ENCODE peak calls at places on chromosomes 11 and 22, in five cellular contexts. B is HTR-8/SVneo, R is T-cell, N is DMS153, W is neural crest cell. Q is an unnamed sample.

GRCh38 chr11:118241191-118242098 is 10.7 kb downstream of the MPZL3 start:
- DNase-seq in W (no peak), B (peak), N (no peak), R (no peak), Q (no peak)

GRCh38 chr22:50606126-50606525 is 5.5 kb downstream of the MAPK8IP2 start:
- DNase-seq in B (no peak), N (no peak), R (no peak), W (no peak), Q (no peak)

GRCh38 chr11:1936072-1936780 is 10.9 kb upstream of the MRPL23 start:
- DNase-seq in R (no peak), W (no peak), B (no peak), N (no peak), Q (no peak)

GRCh38 chr22:33350391-33350955 is 292.3 kb upstream of the SYN3 start:
- DNase-seq in R (no peak), B (no peak), W (no peak), N (no peak), Q (no peak)

GRCh38 chr11:46290021-46290420 is 12.6 kb downstream of the CREB3L1 start:
- DNase-seq in R (no peak), W (no peak), B (no peak), N (no peak), Q (peak)

GRCh38 chr11:3184732-3185347 is 19.7 kb upstream of the OSBPL5 start:
- DNase-seq in W (no peak), N (no peak), R (no peak), B (no peak), Q (no peak)

GRCh38 chr22:33605686-33606085 is 314.6 kb downstream of the LARGE1 start:
- DNase-seq in W (peak), N (peak), R (no peak), B (no peak), Q (no peak)

GRCh38 chr22:45009881-45010531 is at the start of gene PHF21B:
- DNase-seq in N (peak), W (peak), R (no peak), B (peak), Q (peak)

GRCh38 chr11:72758690-72759389 is 6.6 kb upstream of the ARAP1 start:
- DNase-seq in R (no peak), B (no peak), W (no peak), N (peak), Q (no peak)

GRCh38 chr11:9748361-9748970 is 84.6 kb downstream of the SWAP70 start:
- DNase-seq in W (no peak), N (peak), R (peak), B (peak), Q (peak)

GRCh38 chr22:29856496-29856895 is 18.4 kb upstream of the ASCC2 start:
- DNase-seq in N (no peak), B (no peak), R (no peak), W (no peak), Q (no peak)

GRCh38 chr11:8601376-8602133 is 7.5 kb upstream of the STK33 start:
- DNase-seq in W (no peak), N (no peak), R (no peak), B (no peak), Q (no peak)

GRCh38 chr11:61733120-61733978 is 19.1 kb upstream of the MYRF start:
- DNase-seq in B (peak), W (peak), N (peak), R (peak), Q (peak)

GRCh38 chr11:7892751-7893356 is 38.2 kb downstream of the OR10A6 start:
- DNase-seq in N (peak), B (peak), W (no peak), R (no peak), Q (peak)

GRCh38 chr11:105045897-105046296 is 762 bp upstream of the CARD16 start:
- DNase-seq in W (no peak), R (no peak), N (no peak), B (no peak), Q (no peak)

GRCh38 chr11:92048415-92048814 is 176.2 kb upstream of the FAT3 start:
- DNase-seq in B (peak), R (no peak), W (no peak), N (no peak), Q (no peak)

GRCh38 chr11:66338276-66339162 is 2.3 kb upstream of the RIN1 start:
- DNase-seq in R (no peak), N (no peak), W (no peak), B (no peak), Q (no peak)

GRCh38 chr11:35917676-35918075 is 26.2 kb upstream of the LDLRAD3 start:
- DNase-seq in N (no peak), R (no peak), W (no peak), B (no peak), Q (no peak)

GRCh38 chr22:37624876-37625275 is 14.6 kb upstream of the SH3BP1 start:
- DNase-seq in W (no peak), B (no peak), N (no peak), R (no peak), Q (no peak)

GRCh38 chr11:46249103-46249942 is 28.1 kb upstream of the CREB3L1 start:
- DNase-seq in R (no peak), N (no peak), W (no peak), B (no peak), Q (peak)

GRCh38 chr22:44220727-44221680 is 40.3 kb downstream of the PARVG start:
- DNase-seq in W (no peak), R (no peak), N (no peak), B (no peak), Q (no peak)

GRCh38 chr11:131675489-131675888 is 305.1 kb downstream of the NTM start:
- DNase-seq in R (no peak), N (no peak), B (no peak), W (no peak), Q (peak)

GRCh38 chr11:13216019-13217006 is 61.3 kb upstream of the BMAL1 start:
- DNase-seq in B (peak), N (no peak), W (no peak), R (no peak), Q (peak)

GRCh38 chr22:49774046-49774445 is 53.6 kb downstream of the BRD1 start:
- DNase-seq in R (no peak), N (no peak), B (no peak), W (no peak), Q (no peak)

GRCh38 chr11:128547946-128548654 is 39.3 kb downstream of the ETS1 start:
- DNase-seq in R (no peak), N (no peak), B (no peak), W (no peak), Q (no peak)

GRCh38 chr11:36258730-36259360 is 30.4 kb downstream of the COMMD9 start:
- DNase-seq in N (peak), W (peak), B (peak), R (no peak), Q (peak)

GRCh38 chr11:27213232-27213660 is 149.8 kb downstream of the CCDC34 start:
- DNase-seq in B (no peak), W (no peak), R (no peak), N (no peak), Q (peak)

GRCh38 chr22:37162221-37163095 is 12.7 kb upstream of the IL2RB start:
- DNase-seq in W (no peak), N (no peak), R (peak), B (no peak), Q (no peak)

GRCh38 chr22:28670691-28671261 is 8.9 kb downstream of the TTC28 start:
- DNase-seq in R (no peak), B (no peak), N (no peak), W (no peak), Q (peak)

GRCh38 chr11:107743161-107743560 is 31.3 kb upstream of the SLN start:
- DNase-seq in B (no peak), N (no peak), R (no peak), W (no peak), Q (no peak)

GRCh38 chr11:92703431-92703830 is 266.0 kb upstream of the MTNR1B start:
- DNase-seq in W (no peak), R (no peak), B (no peak), N (no peak), Q (peak)

GRCh38 chr11:91926967-91927366 is 297.7 kb upstream of the FAT3 start:
- DNase-seq in R (no peak), W (no peak), N (no peak), B (no peak), Q (no peak)

GRCh38 chr22:23070418-23071162 is at the start of gene GNAZ:
- DNase-seq in N (peak), R (no peak), B (no peak), W (peak), Q (peak)

Q was measured in EL.